ENCODE peak calls at places on chromosome 13, in seven cellular contexts. G is GM12878, A is HCT116, M is SK-N-SH, N is K562, J is HepG2, R is H1. E is an unnamed sample.

GRCh38 chr13:77409412-77409811 is 82.5 kb upstream of the MYCBP2 start:
- DNase-seq in N (no peak), J (no peak), R (no peak), M (no peak), A (no peak), G (no peak), E (no peak)

GRCh38 chr13:64459778-64460177 is 2770.4 kb downstream of the PCDH9 start:
- DNase-seq in J (no peak), A (no peak), R (no peak), N (no peak), M (no peak), G (no peak), E (no peak)

GRCh38 chr13:29679357-29680050 is 84.0 kb upstream of the SLC7A1 start:
- DNase-seq in N (no peak), G (no peak), M (peak; percentile 60), R (no peak), A (no peak), J (no peak), E (no peak)

GRCh38 chr13:75771818-75772217 is 135.7 kb downstream of the LMO7 start:
- DNase-seq in R (no peak), M (no peak), A (peak; percentile 64), G (no peak), J (no peak), N (no peak), E (no peak)

GRCh38 chr13:77118134-77118533 is 91.2 kb upstream of the FBXL3 start:
- DNase-seq in M (no peak), G (no peak), J (no peak), N (no peak), R (no peak), A (no peak), E (no peak)

GRCh38 chr13:77325371-77325941 is 1.4 kb downstream of the MYCBP2 start:
- DNase-seq in A (no peak), J (no peak), G (no peak), N (no peak), R (no peak), M (peak; percentile 6), E (no peak)

GRCh38 chr13:80921971-80922370 is 581.0 kb upstream of the SPRY2 start:
- DNase-seq in N (no peak), M (no peak), G (no peak), J (no peak), R (no peak), A (no peak), E (no peak)

GRCh38 chr13:45257638-45258338 is 56.9 kb upstream of the KCTD4 start:
- DNase-seq in G (no peak), A (no peak), J (no peak), N (no peak), M (no peak), R (no peak), E (no peak)

GRCh38 chr13:95438297-95438696 is 114.2 kb upstream of the CLDN10 start:
- DNase-seq in A (no peak), N (no peak), R (no peak), G (no peak), M (peak; percentile 45), J (no peak), E (no peak)

GRCh38 chr13:79003989-79004550 is 345.1 kb upstream of the OBI1 start:
- DNase-seq in G (no peak), J (no peak), R (no peak), N (no peak), A (no peak), M (no peak), E (no peak)

GRCh38 chr13:19818223-19818842 is 35.6 kb upstream of the PSPC1 start:
- DNase-seq in M (peak; percentile 57), A (peak; percentile 65), N (peak; percentile 14), J (peak; percentile 4), R (peak; percentile 97), G (no peak), E (peak; percentile 48)

GRCh38 chr13:98955336-98955735 is 22.5 kb downstream of the DOCK9 start:
- DNase-seq in A (no peak), M (no peak), J (no peak), G (no peak), N (no peak), R (no peak), E (no peak)

GRCh38 chr13:46142692-46143238 is 37.9 kb upstream of the CPB2 start:
- DNase-seq in N (no peak), G (no peak), M (no peak), R (no peak), A (no peak), J (peak; percentile 86), E (no peak)

GRCh38 chr13:63337921-63338320 is 1922.3 kb upstream of the PCDH20 start:
- DNase-seq in A (no peak), G (no peak), M (no peak), N (no peak), J (no peak), R (no peak), E (no peak)

GRCh38 chr13:27027086-27027667 is 144.4 kb downstream of the USP12 start:
- DNase-seq in J (no peak), M (no peak), G (no peak), N (no peak), R (no peak), A (no peak), E (no peak)

GRCh38 chr13:30850204-30850866 is 55.7 kb upstream of the MEDAG start:
- DNase-seq in J (no peak), N (no peak), M (no peak), R (no peak), G (no peak), A (no peak), E (no peak)

GRCh38 chr13:101945435-101945834 is 456.4 kb downstream of the FGF14 start:
- DNase-seq in G (no peak), M (no peak), R (no peak), J (no peak), N (no peak), A (no peak), E (no peak)

GRCh38 chr13:27280009-27280646 is 9.5 kb downstream of the RASL11A start:
- DNase-seq in R (no peak), A (no peak), N (no peak), G (no peak), J (no peak), M (no peak), E (no peak)

GRCh38 chr13:108365255-108365654 is 95.7 kb downstream of the TNFSF13B start:
- DNase-seq in A (no peak), N (no peak), J (no peak), R (no peak), G (no peak), M (no peak), E (no peak)

GRCh38 chr13:108363651-108364050 is 94.1 kb downstream of the TNFSF13B start:
- DNase-seq in R (no peak), M (no peak), A (no peak), G (no peak), N (no peak), J (no peak), E (no peak)

GRCh38 chr13:108369412-108369811 is 99.9 kb downstream of the TNFSF13B start:
- DNase-seq in J (no peak), M (no peak), A (no peak), N (no peak), G (no peak), R (no peak), E (no peak)

GRCh38 chr13:108368240-108368898 is 98.9 kb downstream of the TNFSF13B start:
- DNase-seq in M (no peak), J (no peak), A (no peak), G (no peak), R (no peak), N (no peak), E (no peak)
- TF ChIP-seq JUND in M (no peak), J (no peak), A (no peak), G (no peak), R (no peak), N (no peak), E (no peak)

GRCh38 chr13:104769520-104769919 is 1703.3 kb upstream of the SLC10A2 start:
- DNase-seq in A (no peak), M (no peak), J (no peak), R (no peak), G (no peak), N (no peak), E (no peak)
- TF ChIP-seq JUND in A (no peak), M (no peak), J (no peak), R (no peak), G (no peak), N (no peak), E (no peak)

GRCh38 chr13:83516781-83517180 is 365.5 kb downstream of the SLITRK1 start:
- DNase-seq in A (no peak), R (no peak), N (no peak), G (no peak), J (no peak), M (no peak), E (no peak)

DNA sequence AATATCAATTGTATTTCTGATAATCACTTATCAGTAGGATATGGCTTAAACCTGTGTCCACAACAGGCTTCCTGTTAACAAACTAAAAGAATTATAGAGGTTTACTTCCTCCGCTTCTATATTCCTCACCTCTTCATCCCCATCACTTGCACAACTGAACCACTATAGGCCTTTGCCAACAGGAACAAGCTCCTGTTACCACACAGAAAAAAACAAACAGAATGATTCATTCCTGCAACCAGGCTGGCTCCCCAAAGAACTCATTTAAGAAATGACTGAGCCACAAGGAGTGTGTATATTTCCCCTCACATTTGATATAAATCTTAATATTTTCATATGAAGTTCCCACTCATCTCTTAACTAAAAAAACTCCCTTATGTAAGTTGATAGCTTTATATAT is 367.0 kb downstream of the SLITRK1 start:
- DNase-seq in G (no peak), A (no peak), J (no peak), R (no peak), M (no peak), N (no peak), E (peak; percentile 11)
- TF ChIP-seq JUND in G (no peak), A (no peak), J (no peak), R (no peak), M (no peak), N (no peak), E (no peak)

GRCh38 chr13:55553736-55554135 is 1587.0 kb upstream of the PRR20A start:
- DNase-seq in M (no peak), A (no peak), J (no peak), R (no peak), G (no peak), N (no peak), E (no peak)

GRCh38 chr13:55560331-55560730 is 1580.4 kb upstream of the PRR20A start:
- DNase-seq in A (no peak), N (no peak), R (no peak), J (no peak), M (no peak), G (no peak), E (no peak)

DNA sequence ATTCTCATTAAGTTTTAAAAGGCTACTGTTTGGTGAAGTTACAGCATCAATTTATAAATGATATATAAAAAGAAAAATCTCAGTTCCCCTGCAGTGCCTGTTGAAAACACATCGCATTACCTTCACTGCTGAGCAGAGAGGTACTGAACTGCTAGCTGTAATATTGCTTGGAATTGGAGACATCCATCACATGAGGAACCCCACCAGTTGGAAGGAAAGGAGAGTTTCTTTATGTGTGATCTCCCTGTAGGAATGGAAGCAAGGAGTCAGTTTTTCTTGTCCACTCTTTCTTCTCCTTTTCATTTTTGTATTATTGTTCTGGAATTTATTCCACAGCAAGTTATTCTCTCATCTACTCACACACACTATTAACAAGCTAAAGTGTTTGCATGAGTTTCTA is 1586.0 kb upstream of the PRR20A start:
- DNase-seq in G (no peak), J (no peak), N (no peak), A (no peak), M (no peak), R (no peak), E (no peak)
- TF ChIP-seq JUND in G (no peak), J (no peak), N (no peak), A (no peak), M (no peak), R (no peak), E (no peak)

GRCh38 chr13:42707596-42707995 is 73.8 kb upstream of the FAM216B start:
- DNase-seq in G (no peak), R (no peak), N (no peak), M (no peak), J (no peak), A (no peak), E (no peak)
- TF ChIP-seq JUND in G (no peak), R (no peak), N (no peak), M (no peak), J (no peak), A (no peak), E (no peak)